ENCODE peak calls at places on chromosomes 16 and 17, in seven cellular contexts. M is lower lobe of right lung, J is A549, B is IMR-90, P is left lung, L is uterus, Y is cardiac muscle cell. Q is an unnamed sample.

GRCh38 chr16:18796377-18796776 is 5.0 kb downstream of the ARL6IP1 start:
- DNase-seq in B (no peak), J (no peak), M (no peak), L (no peak), P (no peak), Y (no peak), Q (no peak)

GRCh38 chr16:23795369-23795768 is 40.4 kb upstream of the PRKCB start:
- DNase-seq in M (no peak), L (no peak), Y (no peak), B (no peak), J (no peak), P (no peak), Q (no peak)

GRCh38 chr17:10772425-10773380 is 31.2 kb downstream of the TMEM238L start:
- DNase-seq in B (peak; percentile 15), P (no peak), J (no peak), M (no peak), Y (peak; percentile 4), L (no peak), Q (no peak)

GRCh38 chr17:37392024-37392590 is 14.5 kb downstream of the ACACA start:
- DNase-seq in Y (peak; percentile 83), P (no peak), B (peak; percentile 90), M (no peak), L (no peak), J (no peak), Q (peak; percentile 82)

GRCh38 chr17:45264988-45265387 is 3.1 kb upstream of the SPATA32 start:
- DNase-seq in B (no peak), J (no peak), L (no peak), M (no peak), Y (no peak), P (no peak), Q (no peak)

GRCh38 chr16:2229091-2229490 is 5.7 kb downstream of the E4F1 start:
- DNase-seq in P (no peak), L (no peak), B (no peak), Y (no peak), J (no peak), M (no peak), Q (no peak)

GRCh38 chr16:16928532-16929101 is 542.1 kb downstream of the XYLT1 start:
- DNase-seq in B (no peak), Y (no peak), L (no peak), P (no peak), J (no peak), M (no peak), Q (no peak)

GRCh38 chr17:14301279-14301760 is 439 bp downstream of the HS3ST3B1 start:
- DNase-seq in B (no peak), J (peak; percentile 25), L (no peak), M (no peak), P (no peak), Y (no peak), Q (no peak)

GRCh38 chr16:35596467-35596866 is 2137.1 kb downstream of the TP53TG3F start:
- DNase-seq in P (no peak), B (no peak), L (no peak), M (no peak), Y (no peak), J (no peak), Q (no peak)

GRCh38 chr16:15553313-15554088 is 89.5 kb downstream of the MARF1 start:
- DNase-seq in J (no peak), L (no peak), B (peak; percentile 28), P (no peak), Y (no peak), M (no peak), Q (peak; percentile 27)

GRCh38 chr16:9847146-9847545 is 335.1 kb downstream of the GRIN2A start:
- DNase-seq in Y (no peak), J (no peak), M (no peak), P (no peak), B (no peak), L (no peak), Q (no peak)

GRCh38 chr16:35564148-35564547 is 2104.7 kb downstream of the TP53TG3F start:
- DNase-seq in Y (no peak), M (no peak), J (no peak), L (no peak), B (no peak), P (no peak), Q (no peak)

GRCh38 chr16:84924339-84925091 is 86.8 kb downstream of the ZDHHC7 start:
- DNase-seq in Y (peak; percentile 43), B (no peak), J (no peak), P (no peak), M (no peak), L (peak; percentile 90), Q (no peak)

GRCh38 chr17:76432712-76433336 is 20.1 kb downstream of the UBE2O start:
- DNase-seq in M (no peak), J (no peak), B (peak; percentile 49), Y (no peak), L (no peak), P (no peak), Q (no peak)

GRCh38 chr16:4753227-4753626 is 13.7 kb downstream of the ZNF500 start:
- DNase-seq in B (no peak), L (no peak), Y (no peak), M (no peak), P (no peak), J (no peak), Q (no peak)

GRCh38 chr16:70685061-70685937 is 554 bp downstream of the MTSS2 start:
- DNase-seq in L (no peak), M (no peak), J (no peak), Y (peak; percentile 42), B (no peak), P (peak; percentile 82), Q (no peak)

GRCh38 chr16:29925173-29925804 is 737 bp downstream of the KCTD13 start:
- DNase-seq in P (no peak), L (no peak), Y (no peak), B (no peak), J (no peak), M (no peak), Q (peak; percentile 16)

GRCh38 chr16:17023606-17024005 is 447.2 kb downstream of the XYLT1 start:
- DNase-seq in B (no peak), J (no peak), M (no peak), L (no peak), Y (no peak), P (no peak), Q (no peak)

GRCh38 chr16:69182730-69183416 is 4.1 kb upstream of the SNTB2 start:
- DNase-seq in B (no peak), P (no peak), M (no peak), J (no peak), Y (no peak), L (no peak), Q (no peak)
- H3K4me3 ChIP-seq in B (no peak overlapping the region), P (no peak overlapping the region), M (no peak overlapping the region), J (no peak overlapping the region), Y (no peak overlapping the region), L (no peak overlapping the region), Q (no peak overlapping the region)

DNA sequence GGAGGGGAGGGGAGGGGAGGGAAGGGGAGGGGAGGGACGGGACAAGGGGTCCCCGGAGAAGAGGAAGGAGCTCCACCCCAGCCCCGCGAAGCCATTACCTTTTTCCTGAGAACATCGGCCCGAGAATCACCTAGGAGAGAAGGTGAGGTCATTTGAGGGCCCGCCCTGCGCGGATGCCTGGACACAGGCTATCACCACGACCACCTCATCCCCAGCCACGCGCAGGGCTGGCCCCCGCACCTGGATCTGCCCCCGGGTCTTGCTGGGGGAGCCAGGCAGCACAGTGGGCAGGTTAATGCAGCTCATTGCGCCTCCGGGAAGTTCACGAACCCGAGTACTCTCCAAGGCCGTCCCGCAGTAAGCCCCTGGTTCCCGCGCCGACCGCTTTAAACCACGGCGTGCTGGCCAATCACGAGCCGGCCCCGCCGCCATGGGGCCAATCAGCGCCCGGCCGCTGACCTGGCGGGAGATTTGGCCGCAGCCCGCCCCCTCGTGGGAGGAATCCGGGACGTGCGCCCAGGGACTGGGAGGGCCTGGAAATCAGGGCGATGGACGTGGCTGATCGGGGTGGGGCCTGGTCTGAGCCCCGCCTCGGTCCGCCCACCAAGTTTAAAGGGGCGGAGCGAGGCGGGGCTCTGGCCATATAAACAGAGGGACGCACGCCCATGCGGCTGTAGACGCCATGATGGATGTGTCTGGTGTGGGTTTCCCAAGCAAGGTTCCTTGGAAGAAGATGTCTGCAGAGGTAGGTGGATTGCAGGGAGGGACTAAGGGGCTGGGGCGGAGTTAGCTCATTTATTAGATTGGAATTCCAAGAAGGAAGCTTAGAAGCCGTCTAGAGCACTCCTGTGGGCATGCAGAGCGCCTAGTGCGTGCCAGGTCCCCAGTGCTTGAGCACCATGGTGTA is at the start of the genes AFMID and TK1:
- DNase-seq in B (peak; percentile 95), Y (peak; percentile 98), L (peak; percentile 98), J (peak; percentile 100), P (peak; percentile 98), M (peak; percentile 95), Q (peak; percentile 96)
- TF ChIP-seq CTCF in B (peak; percentile 97), Y (peak; percentile 73), L (peak; percentile 89), J (peak; percentile 89), P (peak; percentile 59), M (peak; percentile 89), Q (peak; percentile 77)

DNA sequence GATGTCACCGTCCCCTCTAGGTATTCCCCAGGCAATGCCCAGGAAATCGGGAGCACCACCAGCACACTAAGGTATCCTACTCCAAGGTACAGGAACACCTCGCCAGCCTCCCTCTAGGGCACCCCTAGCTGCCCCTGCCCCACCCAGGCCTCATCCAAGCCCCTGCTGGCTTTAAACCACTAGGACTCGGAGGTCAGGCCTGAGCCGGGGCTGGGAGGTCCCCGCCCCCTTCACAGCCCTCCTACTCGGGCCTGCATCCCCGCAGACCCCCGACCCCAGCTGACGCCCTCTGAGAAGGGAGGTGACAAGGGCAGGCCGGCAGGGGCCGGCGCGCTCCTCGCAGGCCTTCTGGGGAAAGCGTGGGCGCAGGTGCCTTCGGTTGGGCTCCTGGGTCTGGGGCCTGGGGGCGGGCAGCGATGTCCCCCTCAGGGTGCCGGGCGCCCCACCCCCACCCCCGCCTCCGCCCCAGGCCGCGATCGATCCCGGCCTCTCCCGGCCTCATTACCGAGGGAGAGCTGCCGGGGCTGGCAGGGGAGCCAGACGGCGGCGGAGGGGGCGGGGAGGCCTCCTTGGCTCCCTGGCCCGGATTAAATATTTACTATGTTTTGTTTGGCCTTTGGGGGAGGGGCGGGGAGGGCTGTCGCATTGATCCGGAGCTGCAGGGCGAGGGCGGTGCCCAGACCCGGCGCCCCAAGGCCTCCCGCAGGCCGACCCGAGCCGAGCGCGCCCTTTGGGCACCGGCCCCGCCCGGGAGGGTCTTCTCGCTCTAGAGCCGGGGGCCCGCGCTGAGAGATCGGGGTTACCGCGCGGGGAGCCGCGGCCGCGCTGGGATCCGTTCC is 27.3 kb downstream of the RTN4RL1 start:
- DNase-seq in B (no peak), Y (no peak), M (peak; percentile 70), J (peak; percentile 81), L (no peak), P (no peak), Q (no peak)
- H3K4me3 ChIP-seq in B (peak overlapping the region; percentile 27), Y (no peak overlapping the region), M (peak overlapping the region; percentile 57), J (peak overlapping the region; percentile 58), L (peak overlapping the region; percentile 43), P (peak overlapping the region; percentile 36), Q (peak overlapping the region; percentile 22)

GRCh38 chr17:20010886-20011402 is 1.8 kb downstream of the SPECC1 start:
- DNase-seq in M (no peak), Y (no peak), P (no peak), L (no peak), B (no peak), J (no peak), Q (no peak)

GRCh38 chr17:20009302-20010098 is at the start of gene SPECC1:
- DNase-seq in P (peak; percentile 98), Y (no peak), B (peak; percentile 43), L (peak; percentile 89), M (peak; percentile 53), J (peak; percentile 48), Q (peak; percentile 47)

GRCh38 chr17:20009052-20009301 is 182 bp upstream of the SPECC1 start:
- DNase-seq in Y (peak; percentile 58), P (no peak), J (peak; percentile 76), L (no peak), M (peak; percentile 84), B (no peak), Q (peak; percentile 38)

GRCh38 chr17:20008242-20009051 is 712 bp upstream of the SPECC1 start:
- DNase-seq in Y (no peak), B (no peak), J (peak; percentile 59), P (peak; percentile 80), L (peak; percentile 38), M (peak; percentile 54), Q (no peak)

GRCh38 chr17:20010099-20010863 is 1.1 kb downstream of the SPECC1 start:
- DNase-seq in B (peak; percentile 61), M (no peak), L (peak; percentile 33), P (no peak), J (peak; percentile 65), Y (peak; percentile 71), Q (peak; percentile 70)
- TF ChIP-seq CTCF in B (peak; percentile 47), M (peak; percentile 41), L (peak; percentile 64), P (peak; percentile 10), J (peak; percentile 63), Y (peak; percentile 61), Q (peak; percentile 69)